ENCODE peak calls at places on chromosomes 11 and 22, in ten cellular contexts. M is activated T-helper 9 cell treated with anti-CD3 and anti-CD28 coated beads, Interleukin-2, amount 50 U/mL, for 16 hours; H is naive thymus-derived CD4-positive, alpha-beta T cell; Z is Peyer's patch; R is CMK; P is CD4-positive, CD25-positive, alpha-beta regulatory T cell; F is uterus; L is RWPE1; I is fibroblast of gingiva; B is NCI-H2171. V is an unnamed sample.
A peak's percentile ranks its signal among the peaks of the same experiment; 100 is the strongest.

GRCh38 chr11:94131363-94132115 is 2.9 kb downstream of the PANX1 start:
- DNase-seq in M (no peak), H (peak; percentile 15), Z (no peak), R (no peak), P (no peak), F (peak; percentile 56), L (no peak), I (peak; percentile 21), B (no peak), V (no peak)

GRCh38 chr11:45017329-45017728 is 66.6 kb upstream of the TP53I11 start:
- DNase-seq in M (no peak), H (no peak), Z (no peak), R (no peak), P (no peak), F (no peak), L (no peak), I (no peak), B (no peak), V (no peak)

GRCh38 chr11:60165538-60165937 is 17.3 kb downstream of the MS4A6A start:
- DNase-seq in M (no peak), H (no peak), Z (no peak), R (no peak), P (no peak), F (no peak), L (no peak), I (no peak), B (no peak), V (no peak)

GRCh38 chr11:69242583-69242940 is 51.4 kb upstream of the MYEOV start:
- DNase-seq in M (no peak), H (no peak), Z (no peak), R (no peak), P (no peak), F (no peak), L (no peak), I (no peak), B (peak; percentile 82), V (no peak)

GRCh38 chr22:24483966-24484545 is 11.1 kb upstream of the UPB1 start:
- DNase-seq in M (no peak), H (no peak), Z (no peak), R (no peak), P (no peak), F (no peak), L (no peak), I (no peak), B (no peak), V (no peak)

GRCh38 chr22:35648066-35649025 is at the start of gene APOL6:
- DNase-seq in M (peak; percentile 40), H (peak; percentile 81), Z (peak; percentile 71), R (no peak), P (peak; percentile 94), F (no peak), L (peak; percentile 48), I (peak; percentile 83), B (no peak), V (no peak)

GRCh38 chr11:47435687-47436086 is 9.4 kb upstream of the PSMC3 start:
- DNase-seq in M (no peak), H (no peak), Z (no peak), R (no peak), P (no peak), F (no peak), L (no peak), I (no peak), B (no peak), V (no peak)

GRCh38 chr11:119363081-119363861 is 16.8 kb upstream of the MFRP start:
- DNase-seq in M (no peak), H (peak; percentile 6), Z (peak; percentile 58), R (no peak), P (no peak), F (peak; percentile 32), L (no peak), I (no peak), B (no peak), V (no peak)

GRCh38 chr11:34633990-34634725 is 13.3 kb downstream of the EHF start:
- DNase-seq in M (no peak), H (peak; percentile 15), Z (no peak), R (no peak), P (peak; percentile 72), F (no peak), L (no peak), I (peak; percentile 68), B (no peak), V (peak; percentile 52)

GRCh38 chr11:106262852-106263251 is 185.4 kb downstream of the AASDHPPT start:
- DNase-seq in M (no peak), H (no peak), Z (no peak), R (no peak), P (no peak), F (no peak), L (no peak), I (no peak), B (no peak), V (no peak)

GRCh38 chr11:35030716-35031213 is 108.2 kb upstream of the CD44 start:
- DNase-seq in M (peak; percentile 13), H (no peak), Z (no peak), R (no peak), P (peak; percentile 27), F (peak; percentile 72), L (peak; percentile 94), I (peak; percentile 81), B (no peak), V (peak; percentile 94)

GRCh38 chr11:85941380-85941973 is 86.3 kb downstream of the CCDC83 start:
- DNase-seq in M (no peak), H (no peak), Z (no peak), R (peak; percentile 21), P (peak; percentile 64), F (peak; percentile 31), L (peak; percentile 39), I (peak; percentile 69), B (peak; percentile 71), V (peak; percentile 56)

GRCh38 chr11:115334932-115335788 is 169.1 kb downstream of the CADM1 start:
- DNase-seq in M (no peak), H (no peak), Z (no peak), R (no peak), P (peak; percentile 23), F (no peak), L (peak; percentile 20), I (peak; percentile 14), B (no peak), V (no peak)

GRCh38 chr11:8654503-8654902 is 28.0 kb downstream of the TRIM66 start:
- DNase-seq in M (no peak), H (no peak), Z (no peak), R (no peak), P (peak; percentile 74), F (no peak), L (no peak), I (no peak), B (no peak), V (no peak)

GRCh38 chr11:128733440-128734115 is 39.7 kb downstream of the FLI1 start:
- DNase-seq in M (no peak), H (no peak), Z (no peak), R (no peak), P (peak; percentile 47), F (no peak), L (no peak), I (no peak), B (no peak), V (no peak)

GRCh38 chr11:6210274-6210955 is 5.1 kb downstream of the C11orf42 start:
- DNase-seq in M (no peak), H (no peak), Z (no peak), R (no peak), P (no peak), F (no peak), L (no peak), I (no peak), B (no peak), V (no peak)

GRCh38 chr22:49702068-49702397 is 125.6 kb downstream of the BRD1 start:
- DNase-seq in M (no peak), H (no peak), Z (no peak), R (no peak), P (no peak), F (no peak), L (no peak), I (no peak), B (no peak), V (no peak)

GRCh38 chr11:67644472-67645418 is 5.2 kb upstream of the TBX10 start:
- DNase-seq in M (no peak), H (no peak), Z (no peak), R (no peak), P (no peak), F (no peak), L (no peak), I (no peak), B (no peak), V (peak; percentile 38)

GRCh38 chr11:125268611-125269010 is 104.1 kb downstream of the PKNOX2 start:
- DNase-seq in M (no peak), H (no peak), Z (no peak), R (no peak), P (no peak), F (no peak), L (no peak), I (no peak), B (no peak), V (no peak)

GRCh38 chr22:31206896-31207687 is 5.0 kb upstream of the LIMK2 start:
- DNase-seq in M (no peak), H (no peak), Z (peak; percentile 57), R (no peak), P (no peak), F (no peak), L (peak; percentile 36), I (no peak), B (peak; percentile 94), V (no peak)

GRCh38 chr22:33781396-33781795 is 138.9 kb downstream of the LARGE1 start:
- DNase-seq in M (no peak), H (no peak), Z (no peak), R (no peak), P (no peak), F (no peak), L (no peak), I (peak; percentile 8), B (no peak), V (no peak)

GRCh38 chr11:33207408-33207985 is 46.2 kb upstream of the CSTF3 start:
- DNase-seq in M (no peak), H (no peak), Z (no peak), R (no peak), P (no peak), F (peak; percentile 20), L (no peak), I (no peak), B (no peak), V (no peak)

GRCh38 chr22:35726933-35727332 is 9.3 kb downstream of the APOL5 start:
- DNase-seq in M (no peak), H (no peak), Z (no peak), R (no peak), P (no peak), F (no peak), L (no peak), I (no peak), B (no peak), V (no peak)

GRCh38 chr11:3642071-3642951 is 519 bp upstream of the ART5 start:
- DNase-seq in M (peak; percentile 64), H (peak; percentile 79), Z (peak; percentile 82), R (peak; percentile 52), P (peak; percentile 73), F (peak; percentile 87), L (peak; percentile 65), I (peak; percentile 65), B (peak; percentile 23), V (no peak)

GRCh38 chr11:46360878-46361277 is 13.6 kb downstream of the DGKZ start:
- DNase-seq in M (no peak), H (no peak), Z (no peak), R (no peak), P (peak; percentile 40), F (no peak), L (no peak), I (no peak), B (no peak), V (peak; percentile 58)

GRCh38 chr22:37267661-37268413 is 14.5 kb upstream of the CYTH4 start:
- DNase-seq in M (no peak), H (no peak), Z (peak; percentile 32), R (no peak), P (no peak), F (no peak), L (no peak), I (peak; percentile 63), B (no peak), V (peak; percentile 53)

GRCh38 chr22:38416621-38417251 is 38.3 kb downstream of the KCNJ4 start:
- DNase-seq in M (no peak), H (no peak), Z (no peak), R (no peak), P (no peak), F (no peak), L (no peak), I (no peak), B (no peak), V (no peak)

GRCh38 chr22:38921801-38922200 is 35.6 kb upstream of the APOBEC3A start:
- DNase-seq in M (no peak), H (no peak), Z (no peak), R (no peak), P (no peak), F (no peak), L (no peak), I (no peak), B (no peak), V (no peak)

V was measured in CD14-positive monocyte.